ENCODE peak calls at places on chromosomes 16 and 17, in five cellular contexts. C is epithelial cell of esophagus, D is GM12865, J is DMS153, O is mucosa of descending colon. E is an unnamed sample.

GRCh38 chr17:16980061-16980460 is 8.1 kb upstream of the TNFRSF13B start:
- DNase-seq in C (no peak), D (peak; percentile 45), J (no peak), O (no peak), E (no peak)

GRCh38 chr17:44187131-44187899 is 543 bp downstream of the TMUB2 start:
- DNase-seq in C (peak; percentile 48), D (peak; percentile 44), J (no peak), O (no peak), E (no peak)

GRCh38 chr16:30903002-30903401 is 6.6 kb downstream of the CTF1 start:
- DNase-seq in C (no peak), D (no peak), J (no peak), O (no peak), E (no peak)

GRCh38 chr17:43171761-43172487 is 910 bp downstream of the NBR1 start:
- DNase-seq in C (peak; percentile 87), D (peak; percentile 24), J (peak; percentile 22), O (no peak), E (peak; percentile 42)

GRCh38 chr17:12522743-12523181 is 142.9 kb upstream of the MYOCD start:
- DNase-seq in C (peak; percentile 47), D (no peak), J (no peak), O (no peak), E (no peak)

GRCh38 chr17:51118330-51119195 is 2.1 kb downstream of the SPAG9 start:
- DNase-seq in C (peak; percentile 16), D (peak; percentile 17), J (peak; percentile 93), O (no peak), E (peak; percentile 97)

GRCh38 chr16:2473425-2473926 is 1.5 kb upstream of the TBC1D24 start:
- DNase-seq in C (no peak), D (no peak), J (no peak), O (peak; percentile 66), E (no peak)

GRCh38 chr17:2071421-2072281 is 16.7 kb downstream of the HIC1 start:
- DNase-seq in C (peak; percentile 37), D (no peak), J (no peak), O (no peak), E (no peak)

GRCh38 chr17:75271233-75271954 is 363 bp upstream of the MIF4GD start:
- DNase-seq in C (peak; percentile 79), D (peak; percentile 91), J (peak; percentile 56), O (peak; percentile 89), E (peak; percentile 13)

GRCh38 chr17:68378202-68379149 is 78.8 kb downstream of the WIPI1 start:
- DNase-seq in C (peak; percentile 48), D (no peak), J (peak; percentile 84), O (peak; percentile 87), E (peak; percentile 79)

GRCh38 chr17:14622622-14623101 is 321.8 kb downstream of the HS3ST3B1 start:
- DNase-seq in C (no peak), D (no peak), J (no peak), O (no peak), E (no peak)

GRCh38 chr16:16992986-16993783 is 477.6 kb downstream of the XYLT1 start:
- DNase-seq in C (no peak), D (peak; percentile 37), J (no peak), O (no peak), E (no peak)

GRCh38 chr16:71343078-71343477 is 15.4 kb upstream of the CALB2 start:
- DNase-seq in C (no peak), D (no peak), J (no peak), O (no peak), E (no peak)

GRCh38 chr17:62919388-62919787 is 46.6 kb upstream of the TANC2 start:
- DNase-seq in C (no peak), D (no peak), J (no peak), O (no peak), E (no peak)

GRCh38 chr17:42422958-42423712 is at the start of gene CAVIN1:
- DNase-seq in C (peak; percentile 96), D (no peak), J (no peak), O (peak; percentile 93), E (peak; percentile 33)

GRCh38 chr17:49959183-49959935 is 9.6 kb upstream of the DLX4 start:
- DNase-seq in C (peak; percentile 81), D (no peak), J (no peak), O (no peak), E (no peak)

GRCh38 chr17:28706471-28707338 is 5.0 kb downstream of the PROCA1 start:
- DNase-seq in C (no peak), D (no peak), J (no peak), O (no peak), E (no peak)

GRCh38 chr16:78506372-78507193 is 407.1 kb downstream of the WWOX start:
- DNase-seq in C (no peak), D (no peak), J (no peak), O (no peak), E (no peak)

GRCh38 chr17:64332502-64332901 is 58.2 kb downstream of the PECAM1 start:
- DNase-seq in C (no peak), D (no peak), J (no peak), O (no peak), E (no peak)

GRCh38 chr17:74037320-74037719 is 166.2 kb upstream of the RPL38 start:
- DNase-seq in C (peak; percentile 4), D (no peak), J (peak; percentile 48), O (no peak), E (no peak)

E was measured in NCI-H2029.